ENCODE peak calls at places on chromosomes 13 and 19, in ten cellular contexts. S, R, I, C, W, Y, A, D, G and U are unnamed samples.

GRCh38 chr13:112746044-112746443 is 56.2 kb downstream of the ATP11A start:
- DNase-seq in S (no peak), R (no peak), I (no peak), C (no peak), W (no peak), Y (no peak), A (no peak), D (no peak), G (no peak), U (no peak)

GRCh38 chr19:4624733-4625362 is 14.5 kb upstream of the TNFAIP8L1 start:
- DNase-seq in S (no peak), R (no peak), I (peak; percentile 50), C (peak; percentile 29), W (peak; percentile 69), Y (no peak), A (no peak), D (no peak), G (no peak), U (peak; percentile 88)

GRCh38 chr19:55188620-55189019 is 8.5 kb upstream of the SYT5 start:
- DNase-seq in S (no peak), R (no peak), I (no peak), C (no peak), W (no peak), Y (no peak), A (no peak), D (no peak), G (no peak), U (no peak)

GRCh38 chr13:26499209-26499601 is 58.3 kb upstream of the WASF3 start:
- DNase-seq in S (peak; percentile 20), R (no peak), I (no peak), C (no peak), W (peak; percentile 58), Y (no peak), A (no peak), D (no peak), G (no peak), U (no peak)

GRCh38 chr13:76222511-76222910 is 586.4 kb downstream of the LMO7 start:
- DNase-seq in S (no peak), R (no peak), I (no peak), C (no peak), W (no peak), Y (no peak), A (no peak), D (no peak), G (no peak), U (no peak)

GRCh38 chr13:23987331-23987730 is 90.0 kb upstream of the C1QTNF9B start:
- DNase-seq in S (no peak), R (no peak), I (peak; percentile 10), C (no peak), W (no peak), Y (no peak), A (no peak), D (no peak), G (peak; percentile 32), U (no peak)

GRCh38 chr13:44015808-44016207 is 136.1 kb downstream of the LACC1 start:
- DNase-seq in S (no peak), R (no peak), I (no peak), C (no peak), W (no peak), Y (no peak), A (no peak), D (no peak), G (no peak), U (no peak)

GRCh38 chr19:35206855-35207254 is 21.7 kb downstream of the FAM187B start:
- DNase-seq in S (no peak), R (peak; percentile 43), I (no peak), C (no peak), W (no peak), Y (no peak), A (no peak), D (no peak), G (no peak), U (no peak)

GRCh38 chr13:79392882-79393563 is 13.0 kb downstream of the RBM26 start:
- DNase-seq in S (no peak), R (peak; percentile 60), I (peak; percentile 94), C (peak; percentile 7), W (no peak), Y (no peak), A (no peak), D (no peak), G (no peak), U (no peak)

GRCh38 chr19:49058592-49058991 is 1.0 kb upstream of the CGB7 start:
- DNase-seq in S (peak; percentile 44), R (no peak), I (peak; percentile 51), C (peak; percentile 72), W (peak; percentile 27), Y (no peak), A (no peak), D (no peak), G (no peak), U (peak; percentile 83)